ENCODE peak calls at places on chromosomes 13 and 19, in four cellular contexts. One of them, this sample, is unnamed.

GRCh38 chr19:4832776-4833175 is 1.3 kb upstream of the TICAM1 start:
- DNase-seq in K562: no peak
- DNase-seq in GM12878: no peak
- DNase-seq in HepG2: no peak
- DNase-seq in this sample: no peak

GRCh38 chr19:53037101-53038097 is 7.1 kb upstream of the ERVV-2 start:
- DNase-seq in K562: peak
- DNase-seq in GM12878: no peak
- DNase-seq in HepG2: no peak
- DNase-seq in this sample: peak

GRCh38 chr13:36261011-36261410 is 36.6 kb downstream of the CCDC169 start:
- DNase-seq in K562: no peak
- DNase-seq in GM12878: no peak
- DNase-seq in HepG2: no peak
- DNase-seq in this sample: no peak

GRCh38 chr19:42606660-42607351 is 12.1 kb upstream of the CEACAM8 start:
- DNase-seq in K562: peak
- DNase-seq in GM12878: no peak
- DNase-seq in HepG2: peak
- DNase-seq in this sample: peak

GRCh38 chr19:14405758-14406644 is 13.1 kb downstream of the DDX39A start:
- DNase-seq in K562: peak
- DNase-seq in GM12878: peak
- DNase-seq in HepG2: peak
- DNase-seq in this sample: peak

GRCh38 chr13:30847697-30848307 is 58.3 kb upstream of the MEDAG start:
- DNase-seq in K562: no peak
- DNase-seq in GM12878: peak
- DNase-seq in HepG2: no peak
- DNase-seq in this sample: no peak

GRCh38 chr13:19957320-19958118 is 1.0 kb upstream of the ZMYM2 start:
- DNase-seq in K562: no peak
- DNase-seq in GM12878: peak
- DNase-seq in HepG2: no peak
- DNase-seq in this sample: peak

GRCh38 chr13:59119475-59119874 is 1044.3 kb downstream of the DIAPH3 start:
- DNase-seq in K562: no peak
- DNase-seq in GM12878: no peak
- DNase-seq in HepG2: no peak
- DNase-seq in this sample: no peak

GRCh38 chr13:62626771-62627170 is 1211.1 kb upstream of the PCDH20 start:
- DNase-seq in K562: no peak
- DNase-seq in GM12878: no peak
- DNase-seq in HepG2: peak
- DNase-seq in this sample: peak

GRCh38 chr13:102846261-102847015 is 606 bp downstream of the ERCC5 start:
- DNase-seq in K562: no peak
- DNase-seq in GM12878: no peak
- DNase-seq in HepG2: peak
- DNase-seq in this sample: peak

GRCh38 chr13:99339230-99339721 is 32.1 kb upstream of the GPR183 start:
- DNase-seq in K562: no peak
- DNase-seq in GM12878: no peak
- DNase-seq in HepG2: no peak
- DNase-seq in this sample: no peak

GRCh38 chr13:99342723-99343315 is 35.6 kb upstream of the GPR183 start:
- DNase-seq in K562: no peak
- DNase-seq in GM12878: no peak
- DNase-seq in HepG2: no peak
- DNase-seq in this sample: no peak

GRCh38 chr13:99341969-99342722 is 34.9 kb upstream of the GPR183 start:
- DNase-seq in K562: no peak
- DNase-seq in GM12878: no peak
- DNase-seq in HepG2: no peak
- DNase-seq in this sample: no peak

GRCh38 chr13:99340638-99341037 is 33.4 kb upstream of the GPR183 start:
- DNase-seq in K562: no peak
- DNase-seq in GM12878: no peak
- DNase-seq in HepG2: no peak
- DNase-seq in this sample: no peak

DNA sequence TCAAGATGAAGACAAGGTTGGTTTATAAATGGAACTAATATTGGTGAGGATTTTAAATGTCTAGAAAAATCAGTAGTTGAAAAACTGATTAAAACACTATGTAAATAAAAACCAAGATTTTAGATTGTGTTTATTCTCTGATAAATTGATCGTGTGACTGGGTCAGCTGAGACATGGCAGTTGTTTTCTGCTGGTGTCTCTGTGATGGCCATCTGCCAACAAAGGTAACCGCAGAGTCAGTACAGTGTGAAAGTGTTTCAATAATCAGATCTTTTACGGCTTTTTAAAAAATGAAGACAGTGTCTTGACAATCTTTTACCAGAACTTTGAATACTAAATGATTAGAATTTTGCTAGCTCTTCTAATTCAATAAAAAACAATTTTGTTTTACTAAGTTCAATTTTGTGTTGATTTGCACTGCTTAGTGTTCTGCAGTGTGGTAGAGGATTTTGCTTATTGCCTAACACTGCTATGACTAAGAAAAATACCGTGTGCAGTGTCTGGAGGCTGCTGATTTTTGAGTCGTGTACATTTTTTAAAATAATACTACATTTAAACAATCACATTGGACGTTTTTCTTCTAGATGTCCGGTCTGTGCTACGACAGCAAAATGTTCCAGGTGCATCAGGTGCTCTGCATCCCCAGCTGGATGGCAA is 32.7 kb upstream of the GPR183 start:
- DNase-seq in K562: peak
- DNase-seq in GM12878: no peak
- DNase-seq in HepG2: no peak
- DNase-seq in this sample: no peak
- TF ChIP-seq JUNB in K562: no peak
- TF ChIP-seq JUNB in GM12878: no peak
- TF ChIP-seq JUNB in HepG2: no peak
- TF ChIP-seq JUNB in this sample: no peak

DNA sequence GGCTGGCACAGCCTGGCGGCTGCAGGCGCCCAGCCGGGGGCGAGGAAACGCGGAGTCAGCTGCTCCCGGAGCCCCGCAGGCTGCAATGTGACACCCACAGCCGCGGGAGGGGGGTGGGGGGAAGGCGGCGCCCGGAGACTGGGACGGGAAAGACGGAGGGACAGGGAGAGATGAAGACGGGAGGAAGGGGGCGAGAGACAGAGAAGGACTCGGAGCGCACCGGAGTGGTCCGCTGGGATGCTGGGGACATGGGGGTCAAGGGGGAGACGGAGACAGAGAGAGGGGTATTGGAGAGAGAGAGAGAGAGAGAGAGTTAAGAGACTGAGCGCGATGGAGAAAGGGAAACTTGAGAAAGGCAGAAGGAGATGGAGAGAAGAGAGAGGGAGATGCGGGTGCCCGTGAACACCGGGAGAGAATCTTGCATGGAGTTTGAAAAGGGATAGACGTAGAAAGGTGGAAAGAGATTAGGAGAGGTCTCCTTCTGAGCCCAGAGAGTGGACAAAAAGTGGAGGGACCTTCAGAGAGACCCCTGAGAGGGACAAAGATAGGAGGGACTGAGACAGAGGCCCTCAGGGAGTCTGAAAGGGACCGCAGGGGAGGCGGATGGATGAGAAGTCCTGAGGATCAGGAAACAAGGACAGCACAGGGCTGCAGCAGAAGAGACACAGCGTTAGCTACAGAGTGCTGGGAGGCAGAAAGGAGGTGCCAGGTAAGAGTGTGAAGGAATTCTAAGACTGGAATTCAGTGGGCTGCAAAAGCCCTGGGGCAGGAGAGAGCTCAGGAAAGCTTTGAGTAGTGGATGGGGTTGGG is 1.0 kb downstream of the SCN1B start:
- DNase-seq in K562: peak
- DNase-seq in GM12878: no peak
- DNase-seq in HepG2: no peak
- DNase-seq in this sample: peak
- TF ChIP-seq EZH2 in K562: no peak
- TF ChIP-seq EZH2 in GM12878: no peak
- TF ChIP-seq EZH2 in HepG2: no peak
- TF ChIP-seq EZH2 in this sample: peak

GRCh38 chr19:35609881-35610353 is 2.6 kb upstream of the HAUS5 start:
- DNase-seq in K562: no peak
- DNase-seq in GM12878: peak
- DNase-seq in HepG2: no peak
- DNase-seq in this sample: no peak
- H3K4me2 ChIP-seq in K562: no peak
- H3K4me2 ChIP-seq in GM12878: peak
- H3K4me2 ChIP-seq in HepG2: no peak
- H3K4me2 ChIP-seq in this sample: no peak

GRCh38 chr19:6639439-6639838 is 30.5 kb downstream of the TNFSF14 start:
- DNase-seq in K562: no peak
- DNase-seq in GM12878: no peak
- DNase-seq in HepG2: no peak
- DNase-seq in this sample: no peak
- TF ChIP-seq JUNB in K562: no peak
- TF ChIP-seq JUNB in GM12878: peak
- TF ChIP-seq JUNB in HepG2: no peak
- TF ChIP-seq JUNB in this sample: no peak

DNA sequence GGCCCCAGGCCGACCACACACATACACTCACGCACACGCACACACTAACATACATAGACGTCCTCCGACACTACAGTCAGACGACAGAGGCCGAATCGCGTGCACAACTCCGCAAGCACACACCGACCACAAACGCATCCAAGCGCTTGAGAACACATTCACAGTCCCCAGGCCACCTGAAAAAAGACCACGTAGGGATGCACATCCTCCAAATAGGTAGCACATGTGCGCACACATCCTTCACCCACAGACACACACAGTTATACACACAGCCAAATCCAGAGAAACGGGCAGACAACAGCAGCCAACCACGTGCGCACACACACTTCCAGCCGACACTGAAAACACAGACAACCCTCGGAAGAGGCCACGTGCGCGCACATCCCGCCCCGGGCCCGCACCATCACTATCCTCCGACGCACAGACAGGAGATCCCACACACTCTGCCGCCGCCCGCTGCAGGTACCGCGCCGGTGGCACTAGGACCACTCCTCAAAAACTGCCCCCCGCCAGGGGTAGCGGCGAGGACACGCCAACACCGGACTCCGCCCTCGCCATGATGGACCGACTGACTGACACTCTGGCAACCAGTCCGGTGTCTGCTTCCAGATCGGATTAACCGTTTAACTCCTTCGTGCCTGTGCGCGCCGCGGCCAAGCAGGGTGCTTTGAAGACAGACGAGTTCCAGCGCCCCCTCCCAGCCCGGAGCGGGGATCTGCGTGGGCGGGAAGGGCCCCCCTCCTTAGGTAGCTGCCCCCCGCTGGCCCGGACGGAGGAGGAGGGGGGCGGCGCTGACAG is 493 bp upstream of the PDE4A start:
- DNase-seq in K562: peak
- DNase-seq in GM12878: no peak
- DNase-seq in HepG2: no peak
- DNase-seq in this sample: peak
- TF ChIP-seq EZH2 in K562: no peak
- TF ChIP-seq EZH2 in GM12878: peak
- TF ChIP-seq EZH2 in HepG2: peak
- TF ChIP-seq EZH2 in this sample: peak

DNA sequence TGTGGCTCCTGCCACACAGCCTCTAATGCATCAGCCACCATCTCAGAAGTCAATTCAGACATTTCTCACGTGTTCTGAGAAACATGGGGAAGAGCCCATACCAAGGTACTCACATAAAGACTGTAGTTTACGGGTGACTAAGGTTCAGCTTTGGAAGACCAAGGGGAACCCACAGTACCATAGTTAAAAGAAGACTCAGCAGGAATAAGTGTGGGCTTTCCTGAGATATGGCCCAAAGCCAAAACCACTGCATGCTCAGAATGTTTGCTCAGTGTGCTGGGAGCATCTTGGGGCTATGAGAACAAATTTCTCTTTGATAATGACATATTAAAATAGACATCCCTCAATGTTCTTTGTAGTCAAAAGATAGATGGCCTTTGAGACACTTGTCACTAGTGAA is 283.8 kb downstream of the DCT start:
- DNase-seq in K562: no peak
- DNase-seq in GM12878: no peak
- DNase-seq in HepG2: no peak
- DNase-seq in this sample: no peak
- H3K4me2 ChIP-seq in K562: no peak
- H3K4me2 ChIP-seq in GM12878: no peak
- H3K4me2 ChIP-seq in HepG2: no peak
- H3K4me2 ChIP-seq in this sample: no peak

GRCh38 chr19:39307233-39307821 is 11.1 kb downstream of the IFNL1 start:
- DNase-seq in K562: peak
- DNase-seq in GM12878: no peak
- DNase-seq in HepG2: no peak
- DNase-seq in this sample: peak

GRCh38 chr19:39310558-39311311 is 9.9 kb downstream of the LRFN1 start:
- DNase-seq in K562: peak
- DNase-seq in GM12878: no peak
- DNase-seq in HepG2: no peak
- DNase-seq in this sample: peak

GRCh38 chr19:39306075-39306474 is 9.9 kb downstream of the IFNL1 start:
- DNase-seq in K562: no peak
- DNase-seq in GM12878: no peak
- DNase-seq in HepG2: no peak
- DNase-seq in this sample: no peak

GRCh38 chr19:39307822-39308530 is 11.8 kb downstream of the IFNL1 start:
- DNase-seq in K562: no peak
- DNase-seq in GM12878: no peak
- DNase-seq in HepG2: no peak
- DNase-seq in this sample: peak

DNA sequence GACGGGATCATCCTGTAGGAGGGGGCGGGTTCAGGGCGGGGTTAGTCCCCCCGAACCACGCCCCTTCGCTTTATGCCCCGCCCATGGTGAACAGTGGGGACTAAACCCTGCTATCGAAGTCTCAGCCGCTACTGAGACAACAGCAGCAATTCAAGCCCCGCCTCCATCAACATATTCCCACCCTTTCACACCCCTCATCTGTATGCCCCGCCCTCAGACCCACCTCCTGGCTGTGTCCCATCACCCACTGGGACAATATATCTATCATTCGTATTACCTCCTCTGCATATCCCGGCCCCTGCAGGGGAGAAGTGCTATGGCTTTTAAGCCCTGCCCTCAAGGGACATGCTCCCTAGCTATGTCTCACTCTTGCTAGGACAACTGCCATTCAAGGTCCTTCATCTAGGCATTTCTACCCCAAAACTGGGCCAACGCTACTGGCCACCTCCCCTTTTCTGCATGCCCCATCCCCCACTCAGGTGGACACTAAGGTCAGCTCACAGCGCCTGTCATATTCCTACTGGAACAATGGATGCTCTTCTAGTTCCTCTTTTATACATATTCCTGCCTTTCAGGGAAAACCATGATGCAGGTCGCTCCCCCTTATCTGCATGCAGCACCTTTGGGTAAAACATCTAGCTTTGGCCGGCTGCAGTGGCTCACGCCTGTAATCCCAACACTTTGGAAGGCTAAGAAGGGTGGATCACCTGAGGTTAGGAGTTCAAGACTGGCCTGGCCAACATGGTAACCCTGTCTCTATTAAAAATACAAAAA is 11.9 kb downstream of the LRFN1 start:
- DNase-seq in K562: peak
- DNase-seq in GM12878: no peak
- DNase-seq in HepG2: no peak
- DNase-seq in this sample: peak
- TF ChIP-seq JUNB in K562: no peak
- TF ChIP-seq JUNB in GM12878: no peak
- TF ChIP-seq JUNB in HepG2: no peak
- TF ChIP-seq JUNB in this sample: no peak